ENCODE peak calls at places on chromosomes 2 and 18, in five cellular contexts. U is IMR-90, X is mesendoderm, N is H1, D is neuronal stem cell. T is an unnamed sample.

GRCh38 chr18:5895886-5896740 is 791 bp upstream of the TMEM200C start:
- DNase-seq in U (peak), N (no peak), D (peak), X (peak), T (peak)

GRCh38 chr2:142415461-142415860 is 284.6 kb upstream of the LRP1B start:
- DNase-seq in D (no peak), U (no peak), N (no peak), X (no peak), T (no peak)

GRCh38 chr2:217650716-217651360 is 352.0 kb downstream of the TNS1 start:
- DNase-seq in D (peak), N (peak), U (peak), X (peak), T (peak)

GRCh38 chr2:209382775-209383174 is 41.1 kb upstream of the MAP2 start:
- DNase-seq in U (no peak), X (no peak), N (no peak), D (no peak), T (no peak)

GRCh38 chr2:39481611-39482010 is 44.5 kb upstream of the MAP4K3 start:
- DNase-seq in X (no peak), D (no peak), N (no peak), U (peak), T (peak)

GRCh38 chr2:199596549-199596948 is 138.8 kb upstream of the SATB2 start:
- DNase-seq in D (no peak), X (peak), U (peak), N (no peak), T (no peak)

GRCh38 chr2:64238799-64239198 is 94.6 kb upstream of the PELI1 start:
- DNase-seq in X (no peak), N (no peak), U (no peak), D (no peak), T (no peak)

GRCh38 chr2:14826518-14826917 is 194.0 kb downstream of the LRATD1 start:
- DNase-seq in D (no peak), N (no peak), U (no peak), X (no peak), T (no peak)

GRCh38 chr18:25233582-25234362 is 118.2 kb downstream of the ZNF521 start:
- DNase-seq in X (peak), N (no peak), D (no peak), U (peak), T (peak)

GRCh38 chr2:208065476-208065875 is 40.1 kb upstream of the PLEKHM3 start:
- DNase-seq in N (no peak), D (no peak), X (no peak), U (no peak), T (no peak)

GRCh38 chr2:61949458-61950107 is 44.1 kb downstream of the COMMD1 start:
- DNase-seq in U (no peak), N (no peak), D (no peak), X (no peak), T (no peak)

GRCh38 chr2:221533299-221533698 is 38.8 kb downstream of the EPHA4 start:
- DNase-seq in N (no peak), X (no peak), U (no peak), D (no peak), T (no peak)

GRCh38 chr18:34651586-34652369 is 58.3 kb upstream of the DTNA start:
- DNase-seq in D (no peak), N (no peak), U (no peak), X (peak), T (no peak)

GRCh38 chr18:26865557-26865956 is at the start of gene AQP4:
- DNase-seq in X (no peak), D (no peak), N (no peak), U (no peak), T (no peak)

GRCh38 chr2:180291552-180292421 is 284.7 kb upstream of the CWC22 start:
- DNase-seq in D (no peak), X (no peak), N (no peak), U (peak), T (no peak)

GRCh38 chr18:36099311-36099710 is 29.8 kb downstream of the SLC39A6 start:
- DNase-seq in D (no peak), N (no peak), X (no peak), U (no peak), T (peak)

GRCh38 chr2:202278036-202278760 is 12.6 kb downstream of the NOP58 start:
- DNase-seq in D (no peak), X (peak), N (no peak), U (peak), T (peak)

GRCh38 chr2:110768591-110768990 is 36.2 kb downstream of the ACOXL start:
- DNase-seq in D (no peak), N (no peak), U (no peak), X (peak), T (no peak)

GRCh38 chr2:166106431-166107015 is 21.3 kb downstream of the SCN1A start:
- DNase-seq in X (peak), D (peak), U (peak), N (no peak), T (peak)

GRCh38 chr2:88690591-88691338 is 708 bp upstream of the RPIA start:
- DNase-seq in U (peak), D (no peak), N (no peak), X (no peak), T (no peak)

GRCh38 chr2:160842286-160842685 is 317.9 kb upstream of the TANK start:
- DNase-seq in X (peak), D (no peak), N (no peak), U (no peak), T (no peak)

GRCh38 chr2:86254576-86255538 is 55.6 kb downstream of the MRPL35 start:
- DNase-seq in U (no peak), X (no peak), D (no peak), N (no peak), T (no peak)

GRCh38 chr2:96580771-96581170 is 44.2 kb downstream of the ARID5A start:
- DNase-seq in X (peak), D (no peak), U (no peak), N (no peak), T (no peak)

GRCh38 chr18:2656237-2657042 is 914 bp downstream of the SMCHD1 start:
- DNase-seq in D (no peak), N (no peak), X (peak), U (peak), T (peak)

GRCh38 chr18:59022167-59022945 is 117.3 kb upstream of the SEC11C start:
- DNase-seq in X (no peak), U (no peak), D (no peak), N (no peak), T (no peak)

GRCh38 chr18:59029663-59030421 is 109.8 kb upstream of the SEC11C start:
- DNase-seq in D (no peak), X (no peak), U (no peak), N (no peak), T (no peak)

GRCh38 chr18:59024829-59025228 is 114.9 kb upstream of the SEC11C start:
- DNase-seq in X (no peak), U (peak), D (no peak), N (no peak), T (peak)

GRCh38 chr18:59026364-59026763 is 113.3 kb upstream of the SEC11C start:
- DNase-seq in N (no peak), U (no peak), D (no peak), X (no peak), T (no peak)

DNA sequence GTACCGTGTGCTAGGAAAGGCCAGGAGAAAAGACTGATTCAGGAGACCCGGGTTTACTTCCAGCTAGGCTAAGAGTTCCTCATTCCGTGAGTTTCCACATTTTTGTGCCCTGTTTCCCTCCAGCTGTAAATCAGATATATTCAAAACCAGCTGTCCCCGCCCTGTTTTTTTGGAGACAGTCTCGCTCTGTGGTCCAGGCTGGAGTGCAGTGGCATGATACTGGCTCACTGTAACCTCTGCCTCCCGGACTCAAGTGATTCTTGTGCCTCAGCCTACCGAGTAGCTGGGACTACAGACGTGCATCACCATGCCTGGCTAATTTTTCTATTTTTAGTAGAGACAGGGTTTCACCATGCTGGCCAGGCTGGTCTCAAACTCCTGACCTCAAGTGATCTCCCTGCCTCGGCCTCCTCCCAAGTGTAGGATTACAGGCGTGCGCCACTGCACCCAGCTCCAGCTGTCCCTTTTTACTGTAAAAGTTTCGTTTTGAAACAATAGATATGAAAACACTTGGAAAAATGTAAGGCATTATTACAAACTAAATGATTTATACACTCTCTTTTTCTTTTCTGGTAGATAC is 112.8 kb upstream of the SEC11C start:
- DNase-seq in X (no peak), D (no peak), U (no peak), N (no peak), T (no peak)
- H3K4ac ChIP-seq in X (no peak), D (no peak), U (no peak), N (no peak), T (no peak)

DNA sequence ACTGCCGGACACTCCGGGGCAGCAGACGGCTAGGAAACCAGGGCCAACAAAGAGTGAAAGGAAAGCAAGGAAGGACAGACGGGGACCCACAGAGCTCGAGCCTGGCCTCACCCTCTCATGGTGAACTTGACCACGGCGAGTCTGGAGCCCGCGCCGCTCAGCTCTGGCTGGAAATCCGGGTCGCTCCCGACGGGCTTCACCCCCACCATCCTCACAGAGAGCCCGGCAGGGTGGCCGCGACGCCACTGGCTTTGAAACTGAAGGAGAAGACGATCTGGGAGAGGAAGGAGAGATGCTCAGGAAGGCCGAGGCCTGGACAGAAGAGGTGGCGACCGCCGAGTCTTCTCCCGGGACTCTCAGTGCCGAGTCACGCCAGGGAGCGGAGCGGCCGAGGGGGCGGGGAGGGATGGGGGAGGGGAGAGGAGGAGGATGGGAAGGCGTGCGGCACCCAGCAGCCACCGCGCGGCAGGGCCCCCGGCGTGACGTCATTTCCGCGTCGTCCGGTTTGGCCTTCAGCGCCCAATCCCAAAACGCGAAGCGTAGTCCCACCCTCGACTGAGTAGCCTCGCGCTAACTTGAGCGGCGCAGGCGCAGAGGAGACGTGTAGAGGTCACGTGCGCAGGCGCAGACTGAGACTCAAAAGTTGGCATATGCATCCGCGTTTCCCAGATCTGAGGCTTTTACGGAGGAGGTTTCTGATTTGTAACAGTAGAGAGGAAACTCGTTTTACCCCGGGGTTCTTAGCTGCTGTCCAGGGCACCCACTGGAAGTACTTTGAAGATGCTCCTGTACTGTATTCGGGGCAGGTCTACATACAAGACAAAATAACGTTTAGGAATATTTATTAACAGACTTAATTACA is at the start of gene TXNL1:
- DNase-seq in N (peak), U (peak), D (peak), X (peak), T (peak)
- H3K4ac ChIP-seq in N (peak), U (peak), D (no peak), X (peak), T (peak)

GRCh38 chr2:177332992-177333388 is 59.6 kb upstream of the AGPS start:
- DNase-seq in N (no peak), D (no peak), X (no peak), U (no peak), T (no peak)

GRCh38 chr2:177331446-177331997 is 61.1 kb upstream of the AGPS start:
- DNase-seq in U (no peak), N (no peak), D (no peak), X (no peak), T (no peak)

GRCh38 chr2:177329035-177329434 is 63.5 kb upstream of the AGPS start:
- DNase-seq in D (no peak), N (no peak), U (no peak), X (no peak), T (no peak)

GRCh38 chr2:177334940-177335543 is 57.5 kb upstream of the AGPS start:
- DNase-seq in X (peak), D (no peak), N (no peak), U (peak), T (peak)

GRCh38 chr2:177332041-177332991 is 60.3 kb upstream of the AGPS start:
- DNase-seq in X (peak), U (peak), N (no peak), D (peak), T (peak)
- H3K4ac ChIP-seq in X (no peak), U (peak), N (no peak), D (no peak), T (no peak)

DNA sequence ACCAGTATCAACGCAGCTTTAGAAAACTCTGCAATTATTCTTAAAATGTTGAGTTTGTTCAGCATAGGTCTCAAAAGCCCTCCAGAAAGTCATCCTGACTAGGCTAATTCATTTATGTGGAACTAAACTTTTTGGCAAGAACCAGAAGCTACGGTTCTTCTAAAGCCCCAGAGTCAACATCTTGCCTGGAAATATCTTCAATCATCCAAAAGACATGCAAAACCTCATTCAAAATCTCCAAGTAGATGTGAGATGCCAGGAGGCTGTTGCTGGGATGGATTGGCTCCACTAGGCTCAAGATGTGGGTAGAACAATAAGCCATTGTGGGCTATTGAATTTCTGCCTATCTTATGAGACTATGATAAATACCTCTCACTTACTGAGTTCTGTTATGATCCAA is 2.1 kb upstream of the SCG2 start:
- DNase-seq in X (no peak), D (no peak), N (no peak), U (no peak), T (no peak)
- H3K4ac ChIP-seq in X (no peak), D (no peak), N (no peak), U (no peak), T (no peak)

DNA sequence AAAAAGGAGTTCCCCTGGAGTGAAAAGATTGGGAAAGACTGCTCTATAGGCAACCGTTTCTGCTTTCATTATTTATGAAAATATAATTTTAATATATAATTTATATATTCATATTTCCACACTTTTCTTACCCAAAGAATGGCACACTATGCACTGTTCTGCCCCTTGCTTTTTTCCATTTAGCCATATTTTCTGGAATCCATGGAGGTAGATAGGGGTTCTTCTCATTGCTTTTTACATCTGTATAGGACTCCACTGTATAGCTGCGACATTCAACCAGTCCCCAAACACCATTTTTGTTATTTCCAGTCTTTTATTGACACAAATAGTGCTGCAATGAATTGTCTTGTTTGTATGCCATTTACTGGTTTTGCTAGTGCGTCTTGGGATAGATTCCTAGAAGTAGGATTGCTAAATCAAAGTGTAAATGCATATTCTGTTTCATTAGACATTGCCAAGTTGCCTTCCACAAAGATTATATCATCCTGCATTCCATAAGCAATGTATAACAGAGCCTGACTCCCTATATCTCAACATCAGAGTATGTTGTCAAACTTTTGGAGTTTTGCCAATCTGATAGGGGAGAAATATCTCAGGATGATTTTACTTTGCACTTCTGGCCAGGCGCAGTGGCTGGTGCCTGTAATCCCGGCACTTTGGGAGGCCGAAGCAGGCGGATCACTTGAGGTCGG is 26.6 kb upstream of the TCF7L1 start:
- DNase-seq in D (no peak), X (no peak), N (no peak), U (peak), T (peak)
- H3K4ac ChIP-seq in D (no peak), X (no peak), N (no peak), U (no peak), T (no peak)

GRCh38 chr2:128363991-128364390 is 45.3 kb upstream of the HS6ST1 start:
- DNase-seq in N (peak), D (no peak), X (peak), U (no peak), T (no peak)

GRCh38 chr2:128361376-128362131 is 42.9 kb upstream of the HS6ST1 start:
- DNase-seq in U (no peak), D (no peak), N (no peak), X (no peak), T (no peak)

GRCh38 chr2:128362889-128363228 is 44.2 kb upstream of the HS6ST1 start:
- DNase-seq in X (peak), D (peak), N (peak), U (peak), T (peak)

GRCh38 chr2:128360711-128361110 is 42.0 kb upstream of the HS6ST1 start:
- DNase-seq in U (no peak), N (no peak), D (no peak), X (no peak), T (no peak)

DNA sequence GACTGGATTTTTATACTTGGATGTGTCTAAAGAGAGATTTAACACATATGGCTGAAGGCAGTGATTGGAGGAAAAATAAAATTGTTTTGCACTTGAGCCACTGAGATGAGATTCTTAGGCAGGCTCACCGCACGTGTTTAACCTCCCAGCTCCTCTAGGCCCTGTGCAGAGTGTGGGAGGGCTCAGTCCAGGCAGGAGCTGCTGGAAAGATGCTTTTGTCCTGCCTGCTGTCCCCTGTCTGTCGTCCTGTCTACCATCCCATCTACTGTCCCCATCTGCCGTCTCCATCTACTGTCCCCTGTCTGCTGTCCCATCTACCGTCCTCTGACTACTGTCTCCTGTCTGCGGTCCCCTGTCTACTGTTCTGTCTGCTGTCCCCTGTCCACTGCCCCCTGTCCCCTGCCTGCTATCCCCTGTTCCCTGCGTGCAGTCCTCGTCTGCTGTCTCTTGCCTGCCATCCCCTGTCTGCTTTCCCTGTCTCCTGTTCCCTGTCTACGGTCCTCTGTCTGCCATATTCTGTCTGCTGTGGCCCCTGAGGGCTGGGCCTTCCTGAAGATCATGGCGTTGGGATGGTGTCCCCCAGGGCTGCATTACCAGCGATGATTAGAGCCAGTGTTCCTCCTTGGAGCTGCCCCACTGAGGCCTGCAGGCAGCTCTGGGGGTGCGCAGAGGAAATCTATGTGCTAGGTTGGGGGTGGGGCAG is 43.7 kb upstream of the HS6ST1 start:
- DNase-seq in U (no peak), D (no peak), N (no peak), X (no peak), T (no peak)
- H3K4ac ChIP-seq in U (peak), D (no peak), N (peak), X (peak), T (peak)

GRCh38 chr18:62186656-62187542 is at the start of the genes PIGN and RELCH:
- DNase-seq in N (peak), D (peak), U (peak), X (peak), T (peak)
- H3K4ac ChIP-seq in N (no peak), D (no peak), U (peak), X (peak), T (peak)

DNA sequence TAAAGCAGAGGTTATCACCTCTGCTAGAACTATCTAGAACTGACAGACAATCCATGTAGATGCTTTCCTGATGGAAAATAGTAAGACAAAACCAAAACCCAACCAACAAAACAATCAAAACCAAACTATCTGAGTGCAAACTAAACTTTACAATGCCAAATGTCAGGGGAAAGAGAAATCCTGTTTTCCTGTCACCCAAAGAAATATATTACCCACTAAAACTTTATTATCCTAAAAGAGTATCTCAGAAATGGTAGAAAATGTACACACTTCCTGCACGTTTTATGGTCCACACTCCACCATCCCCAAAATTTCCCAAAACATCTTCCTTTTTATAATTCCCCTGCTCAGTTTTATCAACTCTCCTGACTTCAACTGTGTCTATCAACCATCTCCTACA is 29.9 kb downstream of the SP3 start:
- DNase-seq in D (no peak), X (no peak), N (no peak), U (no peak), T (no peak)
- H3K4ac ChIP-seq in D (no peak), X (no peak), N (no peak), U (no peak), T (no peak)

GRCh38 chr18:50092250-50092780 is 102.6 kb downstream of the MYO5B start:
- DNase-seq in N (no peak), X (no peak), U (no peak), D (no peak), T (no peak)
- H3K4ac ChIP-seq in N (no peak), X (no peak), U (no peak), D (no peak), T (no peak)

T was measured in mesenchymal stem cell.